ENCODE peak calls at places on chromosomes 13 and 19, in six cellular contexts. Q is neural progenitor cell, F is prostate gland, N is PC-9, A is fibroblast of lung, R is ovary. G is an unnamed sample. For H3K4me1, the result is how much of the 10 kb centered on the place peaks cover.

GRCh38 chr19:38265213-38265861 is 964 bp downstream of the SPINT2 start:
- DNase-seq in Q (no peak), F (no peak), N (peak), A (no peak), R (no peak), G (peak)

GRCh38 chr19:27972291-27973040 is 1240.5 kb downstream of the UQCRFS1 start:
- DNase-seq in Q (no peak), F (peak), N (peak), A (no peak), R (no peak), G (peak)

GRCh38 chr19:8208710-8209110 is 460 bp upstream of the CERS4 start:
- DNase-seq in Q (no peak), F (no peak), N (peak), A (no peak), R (no peak), G (no peak)

GRCh38 chr19:47005873-47006272 is 13.8 kb upstream of the NPAS1 start:
- DNase-seq in Q (no peak), F (no peak), N (no peak), A (no peak), R (no peak), G (no peak)

GRCh38 chr13:78061806-78062205 is 143.2 kb upstream of the EDNRB start:
- DNase-seq in Q (no peak), F (no peak), N (no peak), A (no peak), R (no peak), G (no peak)

GRCh38 chr19:10112037-10112751 is 701 bp downstream of the P2RY11 start:
- DNase-seq in Q (no peak), F (no peak), N (no peak), A (no peak), R (no peak), G (no peak)

GRCh38 chr13:49935171-49936084 is 712 bp downstream of the SPRYD7 start:
- DNase-seq in Q (peak), F (peak), N (peak), A (peak), R (no peak), G (peak)

GRCh38 chr13:47480121-47480520 is 521.0 kb downstream of the SUCLA2 start:
- DNase-seq in Q (no peak), F (no peak), N (no peak), A (peak), R (no peak), G (peak)

GRCh38 chr19:57110592-57111328 is 9.0 kb upstream of the USP29 start:
- DNase-seq in Q (no peak), F (no peak), N (no peak), A (no peak), R (no peak), G (no peak)

GRCh38 chr13:72259528-72259927 is 392.5 kb upstream of the DACH1 start:
- DNase-seq in Q (no peak), F (no peak), N (no peak), A (no peak), R (no peak), G (no peak)

GRCh38 chr13:72258340-72258981 is 391.5 kb upstream of the DACH1 start:
- DNase-seq in Q (no peak), F (no peak), N (no peak), A (no peak), R (no peak), G (no peak)

GRCh38 chr13:72261732-72262131 is 394.7 kb upstream of the DACH1 start:
- DNase-seq in Q (no peak), F (no peak), N (no peak), A (no peak), R (no peak), G (no peak)

GRCh38 chr13:72253754-72254153 is 386.8 kb upstream of the DACH1 start:
- DNase-seq in Q (no peak), F (no peak), N (no peak), A (no peak), R (no peak), G (no peak)

DNA sequence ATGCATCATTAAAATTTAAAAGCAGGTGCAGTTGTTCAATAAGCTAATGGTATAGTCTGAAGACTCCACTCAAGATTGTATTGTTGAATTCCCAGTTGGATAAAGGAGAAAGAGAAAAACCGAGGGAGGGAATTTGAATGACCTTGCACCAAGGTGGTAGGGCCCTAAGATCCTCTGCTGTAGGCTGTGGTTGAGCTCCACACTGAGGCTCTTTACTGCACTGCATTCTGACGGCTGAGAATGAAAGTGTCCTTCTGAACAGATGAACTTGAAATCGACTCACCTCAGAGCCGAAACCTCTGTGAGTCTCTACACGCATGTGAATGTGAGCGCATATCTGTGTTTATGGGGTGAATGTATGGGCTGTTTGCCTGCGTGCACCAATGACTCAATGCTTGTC is 388.9 kb upstream of the DACH1 start:
- DNase-seq in Q (peak), F (peak), N (peak), A (peak), R (no peak), G (peak)
- TF ChIP-seq CTCF in Q (peak), F (peak), N (peak), A (peak), R (no peak), G (peak)

DNA sequence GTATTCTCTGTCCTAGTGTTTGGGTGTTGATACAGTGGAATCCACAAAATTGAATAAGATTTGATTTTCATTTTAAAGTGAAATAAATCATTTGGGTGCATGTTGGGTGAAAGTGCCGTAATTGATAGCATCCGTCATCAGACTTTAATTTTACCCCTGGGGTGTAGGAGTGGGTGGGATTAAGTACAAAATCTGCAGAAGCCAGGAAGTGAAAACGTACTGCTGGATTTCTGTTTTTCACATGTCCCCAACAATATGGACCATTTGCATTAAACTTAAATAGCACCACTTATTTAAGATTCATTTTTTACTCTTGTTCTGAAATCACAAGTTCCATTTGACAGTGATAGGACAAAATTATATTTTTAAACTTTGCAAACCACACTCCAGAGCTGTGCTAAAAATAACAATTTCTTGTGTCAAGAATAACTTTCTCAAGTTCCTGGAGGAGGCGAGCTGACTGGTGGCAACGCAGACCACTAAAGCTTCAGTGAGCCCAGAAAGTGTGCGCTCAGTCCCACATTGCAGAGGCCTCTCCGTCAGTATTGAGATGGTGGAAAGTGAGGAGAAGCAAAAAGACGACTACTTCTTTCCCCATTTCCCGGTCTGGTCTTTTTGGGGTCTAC is 71.3 kb downstream of the ARHGEF7 start:
- DNase-seq in Q (no peak), F (no peak), N (no peak), A (no peak), R (no peak), G (no peak)
- H3K27ac ChIP-seq in Q (no peak), F (no peak), N (no peak), A (no peak), R (no peak), G (no peak)

DNA sequence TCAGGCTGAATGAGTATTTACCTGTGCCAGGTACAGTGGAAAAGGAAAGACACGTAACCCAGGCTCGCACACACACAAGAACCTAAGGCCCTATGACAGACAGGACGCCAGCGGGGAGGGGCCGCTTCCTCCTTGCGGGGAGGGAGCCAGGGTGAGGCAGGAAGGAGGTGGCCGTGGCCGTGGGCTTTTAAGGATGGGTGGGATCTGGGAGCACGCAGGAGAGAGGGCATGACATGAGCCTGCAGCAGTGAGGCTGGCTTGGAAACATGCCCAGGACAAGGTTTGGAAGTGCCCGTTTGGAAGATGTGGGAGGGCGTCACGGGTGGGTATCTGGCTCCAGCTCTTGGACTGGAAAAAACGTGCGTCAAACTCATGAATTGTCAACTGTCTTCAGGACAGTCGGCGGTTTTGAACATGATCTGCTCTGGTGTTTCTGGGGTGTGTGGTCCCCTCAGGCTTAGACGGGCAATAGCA is 20.1 kb downstream of the SH3GL1 start:
- DNase-seq in Q (no peak), F (no peak), N (no peak), A (no peak), R (no peak), G (peak)
- H3K4me1 ChIP-seq in Q (under half), F (under half), N (under half), A (under half), R (under half), G (under half)

DNA sequence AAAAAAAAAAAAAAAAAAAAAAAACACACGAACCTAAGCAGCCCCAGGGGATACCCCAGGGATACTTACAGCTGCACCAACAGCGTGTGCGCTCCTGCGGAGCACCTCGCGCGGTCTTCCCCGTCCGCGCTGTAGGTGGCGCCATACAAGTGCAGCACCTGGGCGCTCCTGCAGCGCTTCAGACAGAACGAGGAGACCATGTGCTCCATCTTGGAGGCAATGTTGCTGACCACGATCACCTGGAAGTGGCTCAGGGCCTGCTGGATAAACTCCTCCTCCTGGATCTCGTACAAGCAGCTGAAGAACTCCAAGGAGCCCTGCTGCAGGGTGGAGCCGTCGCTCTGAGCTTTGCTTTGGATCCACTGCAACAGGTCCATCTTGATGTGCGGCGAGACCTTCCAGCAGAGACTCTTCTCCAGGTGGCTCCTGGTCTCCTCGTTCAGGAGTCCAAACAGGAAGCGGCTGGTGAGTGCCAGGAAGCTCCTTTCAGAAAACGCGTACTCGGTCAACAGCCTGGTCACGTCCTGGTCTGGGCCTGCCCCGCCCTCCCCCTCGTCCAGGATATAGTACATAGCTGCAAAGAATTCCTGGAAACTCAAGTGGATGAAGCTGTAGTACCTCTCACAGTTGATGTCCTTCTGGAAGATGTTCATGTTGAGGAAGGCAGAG is 14.5 kb downstream of the NLRP12 start:
- DNase-seq in Q (peak), F (no peak), N (no peak), A (no peak), R (no peak), G (no peak)
- TF ChIP-seq CTCF in Q (peak), F (no peak), N (no peak), A (no peak), R (no peak), G (no peak)

GRCh38 chr13:40652588-40652940 is 13.9 kb downstream of the FOXO1 start:
- DNase-seq in Q (no peak), F (no peak), N (no peak), A (no peak), R (no peak), G (no peak)

GRCh38 chr13:40656358-40656757 is 10.1 kb downstream of the FOXO1 start:
- DNase-seq in Q (no peak), F (no peak), N (no peak), A (peak), R (no peak), G (no peak)

GRCh38 chr13:40651866-40652587 is 14.4 kb downstream of the FOXO1 start:
- DNase-seq in Q (no peak), F (no peak), N (no peak), A (no peak), R (no peak), G (no peak)

GRCh38 chr13:40657307-40657706 is 9.1 kb downstream of the FOXO1 start:
- DNase-seq in Q (no peak), F (no peak), N (no peak), A (no peak), R (no peak), G (no peak)

GRCh38 chr13:40653558-40654318 is 12.7 kb downstream of the FOXO1 start:
- DNase-seq in Q (peak), F (no peak), N (no peak), A (no peak), R (no peak), G (no peak)
- H3K27ac ChIP-seq in Q (no peak), F (no peak), N (no peak), A (no peak), R (no peak), G (no peak)

G was measured in foreskin keratinocyte.